ENCODE peak calls at places on chromosomes 2 and 18, in five cellular contexts. One of them, this sample, is unnamed.

GRCh38 chr18:33581816-33582215 is 3.8 kb downstream of the ASXL3 start:
- DNase-seq in colonic mucosa: no peak
- DNase-seq in RWPE1: no peak
- DNase-seq in A172: no peak
- DNase-seq in DMS 273 treated with DMSO at 0.1 percent for 48 hours: no peak
- DNase-seq in this sample: no peak

GRCh38 chr2:36549063-36549662 is 48.8 kb downstream of the FEZ2 start:
- DNase-seq in colonic mucosa: no peak
- DNase-seq in RWPE1: no peak
- DNase-seq in A172: peak; percentile 81
- DNase-seq in DMS 273 treated with DMSO at 0.1 percent for 48 hours: no peak
- DNase-seq in this sample: no peak

GRCh38 chr2:26503238-26503880 is 25.4 kb upstream of the OTOF start:
- DNase-seq in colonic mucosa: peak; percentile 88
- DNase-seq in RWPE1: peak; percentile 91
- DNase-seq in A172: peak; percentile 37
- DNase-seq in DMS 273 treated with DMSO at 0.1 percent for 48 hours: peak; percentile 90
- DNase-seq in this sample: peak; percentile 98

GRCh38 chr2:55010915-55011314 is 39.3 kb downstream of the RTN4 start:
- DNase-seq in colonic mucosa: no peak
- DNase-seq in RWPE1: no peak
- DNase-seq in A172: no peak
- DNase-seq in DMS 273 treated with DMSO at 0.1 percent for 48 hours: no peak
- DNase-seq in this sample: no peak

GRCh38 chr2:54531558-54531957 is 75.4 kb downstream of the SPTBN1 start:
- DNase-seq in colonic mucosa: no peak
- DNase-seq in RWPE1: peak; percentile 81
- DNase-seq in A172: peak; percentile 88
- DNase-seq in DMS 273 treated with DMSO at 0.1 percent for 48 hours: no peak
- DNase-seq in this sample: no peak

GRCh38 chr2:224892574-224893204 is 149.6 kb downstream of the DOCK10 start:
- DNase-seq in colonic mucosa: no peak
- DNase-seq in RWPE1: no peak
- DNase-seq in A172: no peak
- DNase-seq in DMS 273 treated with DMSO at 0.1 percent for 48 hours: no peak
- DNase-seq in this sample: no peak

GRCh38 chr18:33576999-33577687 is 876 bp upstream of the ASXL3 start:
- DNase-seq in colonic mucosa: no peak
- DNase-seq in RWPE1: no peak
- DNase-seq in A172: no peak
- DNase-seq in DMS 273 treated with DMSO at 0.1 percent for 48 hours: no peak
- DNase-seq in this sample: no peak

GRCh38 chr2:132430895-132431294 is 14.3 kb downstream of the GPR39 start:
- DNase-seq in colonic mucosa: no peak
- DNase-seq in RWPE1: peak; percentile 58
- DNase-seq in A172: no peak
- DNase-seq in DMS 273 treated with DMSO at 0.1 percent for 48 hours: no peak
- DNase-seq in this sample: no peak

GRCh38 chr2:100891911-100892642 is 72.1 kb downstream of the NPAS2 start:
- DNase-seq in colonic mucosa: no peak
- DNase-seq in RWPE1: no peak
- DNase-seq in A172: peak; percentile 80
- DNase-seq in DMS 273 treated with DMSO at 0.1 percent for 48 hours: no peak
- DNase-seq in this sample: no peak

GRCh38 chr18:21145371-21145770 is 33.8 kb upstream of the ROCK1 start:
- DNase-seq in colonic mucosa: no peak
- DNase-seq in RWPE1: peak; percentile 51
- DNase-seq in A172: no peak
- DNase-seq in DMS 273 treated with DMSO at 0.1 percent for 48 hours: no peak
- DNase-seq in this sample: no peak

GRCh38 chr2:66305714-66306113 is 129.2 kb upstream of the MEIS1 start:
- DNase-seq in colonic mucosa: peak; percentile 22
- DNase-seq in RWPE1: no peak
- DNase-seq in A172: no peak
- DNase-seq in DMS 273 treated with DMSO at 0.1 percent for 48 hours: no peak
- DNase-seq in this sample: no peak

GRCh38 chr2:195363496-195363895 is 293.5 kb upstream of the SLC39A10 start:
- DNase-seq in colonic mucosa: no peak
- DNase-seq in RWPE1: no peak
- DNase-seq in A172: no peak
- DNase-seq in DMS 273 treated with DMSO at 0.1 percent for 48 hours: no peak
- DNase-seq in this sample: no peak

GRCh38 chr2:215504547-215504946 is 68.7 kb upstream of the FN1 start:
- DNase-seq in colonic mucosa: no peak
- DNase-seq in RWPE1: no peak
- DNase-seq in A172: no peak
- DNase-seq in DMS 273 treated with DMSO at 0.1 percent for 48 hours: no peak
- DNase-seq in this sample: no peak

GRCh38 chr2:197827618-197828017 is 23.2 kb downstream of the PLCL1 start:
- DNase-seq in colonic mucosa: no peak
- DNase-seq in RWPE1: no peak
- DNase-seq in A172: no peak
- DNase-seq in DMS 273 treated with DMSO at 0.1 percent for 48 hours: no peak
- DNase-seq in this sample: no peak

GRCh38 chr2:111918383-111918806 is 20.0 kb downstream of the MERTK start:
- DNase-seq in colonic mucosa: no peak
- DNase-seq in RWPE1: no peak
- DNase-seq in A172: no peak
- DNase-seq in DMS 273 treated with DMSO at 0.1 percent for 48 hours: no peak
- DNase-seq in this sample: no peak

GRCh38 chr2:129806985-129807384 is 172.5 kb upstream of the RAB6C start:
- DNase-seq in colonic mucosa: no peak
- DNase-seq in RWPE1: no peak
- DNase-seq in A172: no peak
- DNase-seq in DMS 273 treated with DMSO at 0.1 percent for 48 hours: no peak
- DNase-seq in this sample: no peak

GRCh38 chr18:2515408-2515807 is 55.9 kb downstream of the METTL4 start:
- DNase-seq in colonic mucosa: no peak
- DNase-seq in RWPE1: peak; percentile 87
- DNase-seq in A172: peak; percentile 96
- DNase-seq in DMS 273 treated with DMSO at 0.1 percent for 48 hours: no peak
- DNase-seq in this sample: no peak

GRCh38 chr2:23669413-23670244 is 257.3 kb downstream of the ATAD2B start:
- DNase-seq in colonic mucosa: peak; percentile 29
- DNase-seq in RWPE1: peak; percentile 82
- DNase-seq in A172: no peak
- DNase-seq in DMS 273 treated with DMSO at 0.1 percent for 48 hours: peak; percentile 85
- DNase-seq in this sample: no peak

GRCh38 chr2:237059155-237059875 is 26.4 kb upstream of the COPS8 start:
- DNase-seq in colonic mucosa: no peak
- DNase-seq in RWPE1: no peak
- DNase-seq in A172: no peak
- DNase-seq in DMS 273 treated with DMSO at 0.1 percent for 48 hours: no peak
- DNase-seq in this sample: no peak

GRCh38 chr2:202990501-202990900 is 24.2 kb upstream of the NBEAL1 start:
- DNase-seq in colonic mucosa: no peak
- DNase-seq in RWPE1: no peak
- DNase-seq in A172: no peak
- DNase-seq in DMS 273 treated with DMSO at 0.1 percent for 48 hours: no peak
- DNase-seq in this sample: no peak

GRCh38 chr2:208006833-208007232 is 18.5 kb downstream of the PLEKHM3 start:
- DNase-seq in colonic mucosa: no peak
- DNase-seq in RWPE1: peak; percentile 68
- DNase-seq in A172: peak; percentile 82
- DNase-seq in DMS 273 treated with DMSO at 0.1 percent for 48 hours: no peak
- DNase-seq in this sample: no peak

GRCh38 chr2:62817995-62818713 is 112.6 kb downstream of the EHBP1 start:
- DNase-seq in colonic mucosa: no peak
- DNase-seq in RWPE1: no peak
- DNase-seq in A172: no peak
- DNase-seq in DMS 273 treated with DMSO at 0.1 percent for 48 hours: no peak
- DNase-seq in this sample: no peak

GRCh38 chr18:24968233-24968775 is 383.7 kb downstream of the ZNF521 start:
- DNase-seq in colonic mucosa: no peak
- DNase-seq in RWPE1: no peak
- DNase-seq in A172: no peak
- DNase-seq in DMS 273 treated with DMSO at 0.1 percent for 48 hours: no peak
- DNase-seq in this sample: no peak

GRCh38 chr2:205706769-205707375 is 24.6 kb downstream of the NRP2 start:
- DNase-seq in colonic mucosa: peak; percentile 35
- DNase-seq in RWPE1: no peak
- DNase-seq in A172: peak; percentile 87
- DNase-seq in DMS 273 treated with DMSO at 0.1 percent for 48 hours: no peak
- DNase-seq in this sample: no peak

GRCh38 chr18:34023471-34023870 is 201.2 kb downstream of the NOL4 start:
- DNase-seq in colonic mucosa: no peak
- DNase-seq in RWPE1: no peak
- DNase-seq in A172: peak; percentile 51
- DNase-seq in DMS 273 treated with DMSO at 0.1 percent for 48 hours: no peak
- DNase-seq in this sample: no peak

This sample was measured in HuH-7.